ENCODE peak calls at places on chromosomes 2 and 18, in six cellular contexts. O is IMR-90, K is HFF-Myc, M is right lobe of liver, P is OCI-LY7, E is coronary artery. H is an unnamed sample.

GRCh38 chr2:181104512-181105121 is 124.2 kb downstream of the UBE2E3 start:
- DNase-seq in O (peak; percentile 76), K (peak; percentile 61), M (no peak), P (peak; percentile 33), E (no peak), H (peak; percentile 62)

GRCh38 chr2:183530333-183530901 is 406.2 kb downstream of the NUP35 start:
- DNase-seq in O (no peak), K (no peak), M (no peak), P (no peak), E (no peak), H (peak; percentile 19)

GRCh38 chr18:39345321-39345720 is 1779.7 kb upstream of the CELF4 start:
- DNase-seq in O (no peak), K (peak; percentile 51), M (no peak), P (no peak), E (no peak), H (no peak)

GRCh38 chr2:11343626-11344341 is 652 bp downstream of the ROCK2 start:
- DNase-seq in O (peak; percentile 20), K (no peak), M (peak; percentile 72), P (peak; percentile 62), E (peak; percentile 78), H (peak; percentile 60)

GRCh38 chr18:7855051-7855450 is 287.9 kb downstream of the PTPRM start:
- DNase-seq in O (no peak), K (no peak), M (no peak), P (no peak), E (no peak), H (no peak)

GRCh38 chr2:3282056-3282998 is 95.3 kb downstream of the EIPR1 start:
- DNase-seq in O (peak; percentile 33), K (no peak), M (no peak), P (no peak), E (no peak), H (no peak)

GRCh38 chr2:111042261-111042660 is 78.5 kb upstream of the BCL2L11 start:
- DNase-seq in O (no peak), K (no peak), M (no peak), P (no peak), E (no peak), H (no peak)

GRCh38 chr2:158414538-158414937 is 42.0 kb downstream of the CCDC148 start:
- DNase-seq in O (peak; percentile 64), K (no peak), M (no peak), P (no peak), E (no peak), H (no peak)

GRCh38 chr2:175729049-175729706 is 272.9 kb downstream of the LNPK start:
- DNase-seq in O (no peak), K (no peak), M (no peak), P (no peak), E (no peak), H (no peak)

GRCh38 chr2:177263451-177264208 is 897 bp downstream of the NFE2L2 start:
- DNase-seq in O (peak; percentile 97), K (peak; percentile 88), M (peak; percentile 99), P (peak; percentile 97), E (peak; percentile 99), H (peak; percentile 97)

GRCh38 chr2:150495993-150496627 is 8.6 kb upstream of the RND3 start:
- DNase-seq in O (peak; percentile 99), K (no peak), M (no peak), P (no peak), E (no peak), H (no peak)

GRCh38 chr18:48409591-48410094 is 460 bp upstream of the ZBTB7C start:
- DNase-seq in O (no peak), K (no peak), M (peak; percentile 39), P (no peak), E (peak; percentile 80), H (no peak)

GRCh38 chr18:59910967-59911366 is 11.2 kb downstream of the PMAIP1 start:
- DNase-seq in O (peak; percentile 73), K (no peak), M (no peak), P (no peak), E (no peak), H (no peak)

GRCh38 chr2:157339965-157340655 is 14.5 kb upstream of the ERMN start:
- DNase-seq in O (peak; percentile 32), K (no peak), M (no peak), P (no peak), E (no peak), H (no peak)

GRCh38 chr18:79485788-79486355 is 90.1 kb downstream of the NFATC1 start:
- DNase-seq in O (peak; percentile 92), K (peak; percentile 82), M (no peak), P (no peak), E (no peak), H (no peak)

GRCh38 chr2:44329343-44329742 is 32.0 kb downstream of the PREPL start:
- DNase-seq in O (no peak), K (no peak), M (no peak), P (no peak), E (no peak), H (no peak)

GRCh38 chr2:105590780-105591660 is 153.7 kb upstream of the NCK2 start:
- DNase-seq in O (no peak), K (no peak), M (no peak), P (no peak), E (no peak), H (no peak)

GRCh38 chr2:234426616-234427015 is 70.3 kb downstream of the ARL4C start:
- DNase-seq in O (no peak), K (no peak), M (no peak), P (peak; percentile 45), E (no peak), H (peak; percentile 35)

GRCh38 chr2:36544638-36545338 is 53.2 kb downstream of the FEZ2 start:
- DNase-seq in O (peak; percentile 52), K (no peak), M (no peak), P (no peak), E (no peak), H (no peak)
- TF ChIP-seq CTCF in O (peak; percentile 44), K (no peak), M (peak; percentile 7), P (peak; percentile 43), E (no peak), H (no peak)

GRCh38 chr2:38650012-38650411 is 15.9 kb upstream of the GALM start:
- DNase-seq in O (no peak), K (no peak), M (no peak), P (no peak), E (no peak), H (no peak)
- H3K4me3 ChIP-seq in O (no peak overlapping the region), K (no peak overlapping the region), M (no peak overlapping the region), P (no peak overlapping the region), E (no peak overlapping the region), H (no peak overlapping the region)

GRCh38 chr2:1253608-1254007 is 159.7 kb upstream of the TPO start:
- DNase-seq in O (no peak), K (no peak), M (no peak), P (no peak), E (no peak), H (no peak)

GRCh38 chr2:1248187-1248586 is 165.1 kb upstream of the TPO start:
- DNase-seq in O (no peak), K (no peak), M (no peak), P (no peak), E (no peak), H (no peak)

GRCh38 chr2:1246239-1246638 is 167.0 kb upstream of the TPO start:
- DNase-seq in O (no peak), K (no peak), M (no peak), P (no peak), E (no peak), H (no peak)

GRCh38 chr2:1251520-1251919 is 161.7 kb upstream of the TPO start:
- DNase-seq in O (no peak), K (no peak), M (no peak), P (no peak), E (no peak), H (no peak)

GRCh38 chr2:1249897-1250687 is 163.2 kb upstream of the TPO start:
- DNase-seq in O (no peak), K (no peak), M (no peak), P (no peak), E (no peak), H (no peak)
- TF ChIP-seq CTCF in O (no peak), K (no peak), M (no peak), P (no peak), E (no peak), H (no peak)

GRCh38 chr2:42906557-42907380 is 114.4 kb upstream of the HAAO start:
- DNase-seq in O (peak; percentile 27), K (no peak), M (no peak), P (no peak), E (peak; percentile 87), H (peak; percentile 12)

GRCh38 chr2:42907835-42908234 is 115.5 kb upstream of the HAAO start:
- DNase-seq in O (no peak), K (no peak), M (no peak), P (no peak), E (peak; percentile 40), H (no peak)

GRCh38 chr2:42905341-42906114 is 113.1 kb upstream of the HAAO start:
- DNase-seq in O (no peak), K (no peak), M (no peak), P (no peak), E (peak; percentile 74), H (no peak)

GRCh38 chr2:42904576-42904876 is 112.1 kb upstream of the HAAO start:
- DNase-seq in O (no peak), K (no peak), M (no peak), P (no peak), E (no peak), H (no peak)

GRCh38 chr2:42906115-42906556 is 113.8 kb upstream of the HAAO start:
- DNase-seq in O (no peak), K (no peak), M (no peak), P (no peak), E (no peak), H (no peak)
- H3K4me3 ChIP-seq in O (no peak overlapping the region), K (no peak overlapping the region), M (no peak overlapping the region), P (no peak overlapping the region), E (peak overlapping the region; percentile 47), H (no peak overlapping the region)

GRCh38 chr18:62187543-62188378 is 706 bp downstream of the RELCH start:
- DNase-seq in O (peak; percentile 21), K (no peak), M (peak; percentile 37), P (peak; percentile 39), E (peak; percentile 71), H (peak; percentile 37)
- TF ChIP-seq CTCF in O (peak; percentile 7), K (no peak), M (no peak), P (peak; percentile 48), E (no peak), H (peak; percentile 0)

DNA sequence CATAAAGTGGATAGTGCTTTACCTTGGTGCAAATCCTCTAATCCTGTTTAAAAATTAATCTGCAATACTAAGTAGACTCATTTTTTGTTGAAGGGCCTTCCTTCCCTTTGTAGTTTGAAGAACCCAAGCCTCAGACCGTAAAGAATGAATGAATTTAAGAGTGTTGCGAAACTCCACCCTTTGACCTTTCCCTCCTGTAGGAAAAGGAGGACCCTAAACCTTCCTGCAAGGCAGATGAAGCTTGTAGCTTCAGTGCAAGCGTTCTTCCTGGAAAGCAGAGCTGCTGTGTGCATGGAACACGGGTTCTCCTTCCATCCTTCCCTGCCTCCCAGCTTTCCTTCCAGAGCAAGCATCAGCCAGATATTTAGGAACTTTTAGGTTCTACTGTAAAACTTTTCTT is 1.7 kb downstream of the IMPA2 start:
- DNase-seq in O (no peak), K (no peak), M (no peak), P (no peak), E (no peak), H (no peak)
- H3K4me3 ChIP-seq in O (peak overlapping the region; percentile 0), K (peak overlapping the region; percentile 65), M (no peak overlapping the region), P (peak overlapping the region; percentile 91), E (no peak overlapping the region), H (no peak overlapping the region)

GRCh38 chr2:217527586-217528202 is 475.1 kb downstream of the TNS1 start:
- DNase-seq in O (peak; percentile 52), K (no peak), M (no peak), P (no peak), E (no peak), H (no peak)
- TF ChIP-seq CTCF in O (no peak), K (no peak), M (no peak), P (no peak), E (no peak), H (no peak)

GRCh38 chr2:173354601-173355131 is at the start of gene CDCA7:
- DNase-seq in O (peak; percentile 54), K (peak; percentile 25), M (peak; percentile 39), P (peak; percentile 86), E (no peak), H (peak; percentile 80)
- H3K4me3 ChIP-seq in O (peak within 1 kb of the TSS; percentile 58), K (peak within 1 kb of the TSS; percentile 83), M (peak within 1 kb of the TSS; percentile 39), P (peak within 1 kb of the TSS; percentile 100), E (peak within 1 kb of the TSS; percentile 86), H (peak within 1 kb of the TSS; percentile 70)